ENCODE peak calls at places on chromosomes 11 and 22, in five cellular contexts. One of them, this sample, is unnamed.

GRCh38 chr22:27602390-27602789 is 199.2 kb downstream of the MN1 start:
- DNase-seq in NCI-H510A treated with DMSO at 0.1 percent for 48 hours: no peak
- DNase-seq in fibroblast of villous mesenchyme: no peak
- DNase-seq in naive thymus-derived CD8-positive, alpha-beta T cell: no peak
- DNase-seq in adrenal gland: no peak
- DNase-seq in this sample: no peak

GRCh38 chr11:33672273-33672672 is 28.4 kb downstream of the C11orf91 start:
- DNase-seq in NCI-H510A treated with DMSO at 0.1 percent for 48 hours: no peak
- DNase-seq in fibroblast of villous mesenchyme: no peak
- DNase-seq in adrenal gland: no peak
- DNase-seq in naive thymus-derived CD8-positive, alpha-beta T cell: no peak
- DNase-seq in this sample: no peak

GRCh38 chr11:90629251-90629806 is 406.5 kb upstream of the CHORDC1 start:
- DNase-seq in adrenal gland: no peak
- DNase-seq in fibroblast of villous mesenchyme: no peak
- DNase-seq in naive thymus-derived CD8-positive, alpha-beta T cell: no peak
- DNase-seq in NCI-H510A treated with DMSO at 0.1 percent for 48 hours: no peak
- DNase-seq in this sample: no peak

GRCh38 chr11:74397531-74398243 is 546 bp downstream of the PGM2L1 start:
- DNase-seq in adrenal gland: peak
- DNase-seq in fibroblast of villous mesenchyme: peak
- DNase-seq in NCI-H510A treated with DMSO at 0.1 percent for 48 hours: peak
- DNase-seq in naive thymus-derived CD8-positive, alpha-beta T cell: peak
- DNase-seq in this sample: no peak

GRCh38 chr11:6497069-6497839 is at the start of gene DNHD1:
- DNase-seq in fibroblast of villous mesenchyme: no peak
- DNase-seq in adrenal gland: no peak
- DNase-seq in NCI-H510A treated with DMSO at 0.1 percent for 48 hours: no peak
- DNase-seq in naive thymus-derived CD8-positive, alpha-beta T cell: no peak
- DNase-seq in this sample: no peak

GRCh38 chr11:72519220-72519881 is 85.0 kb upstream of the CLPB start:
- DNase-seq in NCI-H510A treated with DMSO at 0.1 percent for 48 hours: no peak
- DNase-seq in fibroblast of villous mesenchyme: peak
- DNase-seq in adrenal gland: no peak
- DNase-seq in naive thymus-derived CD8-positive, alpha-beta T cell: peak
- DNase-seq in this sample: peak

GRCh38 chr11:2825886-2826678 is 59.5 kb downstream of the CDKN1C start:
- DNase-seq in NCI-H510A treated with DMSO at 0.1 percent for 48 hours: no peak
- DNase-seq in fibroblast of villous mesenchyme: peak
- DNase-seq in naive thymus-derived CD8-positive, alpha-beta T cell: no peak
- DNase-seq in adrenal gland: peak
- DNase-seq in this sample: peak

GRCh38 chr22:37222440-37222971 is 10.2 kb upstream of the SSTR3 start:
- DNase-seq in adrenal gland: no peak
- DNase-seq in NCI-H510A treated with DMSO at 0.1 percent for 48 hours: no peak
- DNase-seq in fibroblast of villous mesenchyme: no peak
- DNase-seq in naive thymus-derived CD8-positive, alpha-beta T cell: peak
- DNase-seq in this sample: no peak

GRCh38 chr22:43587574-43587973 is 175.8 kb downstream of the MPPED1 start:
- DNase-seq in naive thymus-derived CD8-positive, alpha-beta T cell: no peak
- DNase-seq in adrenal gland: no peak
- DNase-seq in fibroblast of villous mesenchyme: no peak
- DNase-seq in NCI-H510A treated with DMSO at 0.1 percent for 48 hours: no peak
- DNase-seq in this sample: no peak

GRCh38 chr22:45318168-45318557 is 8.4 kb downstream of the FAM118A start:
- DNase-seq in NCI-H510A treated with DMSO at 0.1 percent for 48 hours: peak
- DNase-seq in fibroblast of villous mesenchyme: peak
- DNase-seq in naive thymus-derived CD8-positive, alpha-beta T cell: peak
- DNase-seq in adrenal gland: peak
- DNase-seq in this sample: peak

GRCh38 chr11:34636127-34636526 is 15.2 kb downstream of the EHF start:
- DNase-seq in naive thymus-derived CD8-positive, alpha-beta T cell: no peak
- DNase-seq in fibroblast of villous mesenchyme: no peak
- DNase-seq in NCI-H510A treated with DMSO at 0.1 percent for 48 hours: no peak
- DNase-seq in adrenal gland: no peak
- DNase-seq in this sample: no peak

GRCh38 chr11:72069787-72070251 is 10.5 kb downstream of the NUMA1 start:
- DNase-seq in adrenal gland: peak
- DNase-seq in fibroblast of villous mesenchyme: peak
- DNase-seq in naive thymus-derived CD8-positive, alpha-beta T cell: no peak
- DNase-seq in NCI-H510A treated with DMSO at 0.1 percent for 48 hours: no peak
- DNase-seq in this sample: peak

GRCh38 chr11:8917157-8917820 is 6.3 kb downstream of the AKIP1 start:
- DNase-seq in adrenal gland: no peak
- DNase-seq in NCI-H510A treated with DMSO at 0.1 percent for 48 hours: no peak
- DNase-seq in naive thymus-derived CD8-positive, alpha-beta T cell: no peak
- DNase-seq in fibroblast of villous mesenchyme: peak
- DNase-seq in this sample: peak

GRCh38 chr11:47433157-47433556 is 6.9 kb upstream of the PSMC3 start:
- DNase-seq in naive thymus-derived CD8-positive, alpha-beta T cell: no peak
- DNase-seq in adrenal gland: peak
- DNase-seq in fibroblast of villous mesenchyme: peak
- DNase-seq in NCI-H510A treated with DMSO at 0.1 percent for 48 hours: no peak
- DNase-seq in this sample: no peak

GRCh38 chr22:22691716-22692701 is 47.6 kb downstream of the GGTLC2 start:
- DNase-seq in adrenal gland: no peak
- DNase-seq in NCI-H510A treated with DMSO at 0.1 percent for 48 hours: no peak
- DNase-seq in fibroblast of villous mesenchyme: peak
- DNase-seq in naive thymus-derived CD8-positive, alpha-beta T cell: no peak
- DNase-seq in this sample: peak

GRCh38 chr22:50625568-50626313 is 2.2 kb downstream of the ARSA start:
- DNase-seq in fibroblast of villous mesenchyme: no peak
- DNase-seq in adrenal gland: peak
- DNase-seq in NCI-H510A treated with DMSO at 0.1 percent for 48 hours: no peak
- DNase-seq in naive thymus-derived CD8-positive, alpha-beta T cell: no peak
- DNase-seq in this sample: no peak

GRCh38 chr22:35835267-35835997 is 117.8 kb downstream of the APOL5 start:
- DNase-seq in naive thymus-derived CD8-positive, alpha-beta T cell: no peak
- DNase-seq in NCI-H510A treated with DMSO at 0.1 percent for 48 hours: no peak
- DNase-seq in adrenal gland: no peak
- DNase-seq in fibroblast of villous mesenchyme: peak
- DNase-seq in this sample: peak

GRCh38 chr22:48754611-48755331 is 1072.9 kb downstream of the BRD1 start:
- DNase-seq in naive thymus-derived CD8-positive, alpha-beta T cell: no peak
- DNase-seq in fibroblast of villous mesenchyme: no peak
- DNase-seq in NCI-H510A treated with DMSO at 0.1 percent for 48 hours: no peak
- DNase-seq in adrenal gland: peak
- DNase-seq in this sample: no peak

GRCh38 chr11:74460065-74460464 is 7.3 kb downstream of the KCNE3 start:
- DNase-seq in adrenal gland: no peak
- DNase-seq in fibroblast of villous mesenchyme: no peak
- DNase-seq in naive thymus-derived CD8-positive, alpha-beta T cell: no peak
- DNase-seq in NCI-H510A treated with DMSO at 0.1 percent for 48 hours: no peak
- DNase-seq in this sample: no peak

GRCh38 chr11:115524572-115524971 is 20.4 kb upstream of the CADM1 start:
- DNase-seq in NCI-H510A treated with DMSO at 0.1 percent for 48 hours: no peak
- DNase-seq in adrenal gland: no peak
- DNase-seq in fibroblast of villous mesenchyme: no peak
- DNase-seq in naive thymus-derived CD8-positive, alpha-beta T cell: no peak
- DNase-seq in this sample: no peak

GRCh38 chr11:44894217-44894617 is 56.5 kb downstream of the TP53I11 start:
- DNase-seq in fibroblast of villous mesenchyme: peak
- DNase-seq in naive thymus-derived CD8-positive, alpha-beta T cell: peak
- DNase-seq in NCI-H510A treated with DMSO at 0.1 percent for 48 hours: no peak
- DNase-seq in adrenal gland: peak
- DNase-seq in this sample: peak

GRCh38 chr11:134460044-134460371 is 48.0 kb upstream of the B3GAT1 start:
- DNase-seq in naive thymus-derived CD8-positive, alpha-beta T cell: no peak
- DNase-seq in NCI-H510A treated with DMSO at 0.1 percent for 48 hours: no peak
- DNase-seq in fibroblast of villous mesenchyme: no peak
- DNase-seq in adrenal gland: no peak
- DNase-seq in this sample: no peak

GRCh38 chr11:34012734-34013133 is 38.8 kb upstream of the CAPRIN1 start:
- DNase-seq in adrenal gland: no peak
- DNase-seq in NCI-H510A treated with DMSO at 0.1 percent for 48 hours: no peak
- DNase-seq in fibroblast of villous mesenchyme: no peak
- DNase-seq in naive thymus-derived CD8-positive, alpha-beta T cell: no peak
- DNase-seq in this sample: no peak

GRCh38 chr11:20337526-20338154 is 25.9 kb upstream of the HTATIP2 start:
- DNase-seq in fibroblast of villous mesenchyme: peak
- DNase-seq in NCI-H510A treated with DMSO at 0.1 percent for 48 hours: peak
- DNase-seq in adrenal gland: no peak
- DNase-seq in naive thymus-derived CD8-positive, alpha-beta T cell: no peak
- DNase-seq in this sample: peak

GRCh38 chr11:9550209-9550628 is 23.3 kb upstream of the WEE1 start:
- DNase-seq in adrenal gland: no peak
- DNase-seq in naive thymus-derived CD8-positive, alpha-beta T cell: no peak
- DNase-seq in fibroblast of villous mesenchyme: peak
- DNase-seq in NCI-H510A treated with DMSO at 0.1 percent for 48 hours: no peak
- DNase-seq in this sample: no peak

GRCh38 chr11:61495801-61496601 is 12.5 kb upstream of the LRRC10B start:
- DNase-seq in naive thymus-derived CD8-positive, alpha-beta T cell: no peak
- DNase-seq in adrenal gland: no peak
- DNase-seq in fibroblast of villous mesenchyme: no peak
- DNase-seq in NCI-H510A treated with DMSO at 0.1 percent for 48 hours: peak
- DNase-seq in this sample: no peak

GRCh38 chr11:116199182-116199581 is 573.6 kb downstream of the BUD13 start:
- DNase-seq in NCI-H510A treated with DMSO at 0.1 percent for 48 hours: peak
- DNase-seq in fibroblast of villous mesenchyme: no peak
- DNase-seq in naive thymus-derived CD8-positive, alpha-beta T cell: no peak
- DNase-seq in adrenal gland: no peak
- DNase-seq in this sample: no peak

GRCh38 chr22:33923033-33923432 is 2.8 kb upstream of the LARGE1 start:
- DNase-seq in adrenal gland: no peak
- DNase-seq in NCI-H510A treated with DMSO at 0.1 percent for 48 hours: no peak
- DNase-seq in fibroblast of villous mesenchyme: no peak
- DNase-seq in naive thymus-derived CD8-positive, alpha-beta T cell: no peak
- DNase-seq in this sample: no peak

GRCh38 chr11:101127348-101127698 is 2.3 kb downstream of the PGR start:
- DNase-seq in fibroblast of villous mesenchyme: peak
- DNase-seq in adrenal gland: peak
- DNase-seq in NCI-H510A treated with DMSO at 0.1 percent for 48 hours: no peak
- DNase-seq in naive thymus-derived CD8-positive, alpha-beta T cell: no peak
- DNase-seq in this sample: no peak

GRCh38 chr11:34637303-34637702 is 16.4 kb downstream of the EHF start:
- DNase-seq in fibroblast of villous mesenchyme: no peak
- DNase-seq in NCI-H510A treated with DMSO at 0.1 percent for 48 hours: no peak
- DNase-seq in adrenal gland: no peak
- DNase-seq in naive thymus-derived CD8-positive, alpha-beta T cell: no peak
- DNase-seq in this sample: no peak

GRCh38 chr11:69397732-69398131 is 83.7 kb upstream of the LINC01488 start:
- DNase-seq in NCI-H510A treated with DMSO at 0.1 percent for 48 hours: no peak
- DNase-seq in naive thymus-derived CD8-positive, alpha-beta T cell: no peak
- DNase-seq in adrenal gland: no peak
- DNase-seq in fibroblast of villous mesenchyme: no peak
- DNase-seq in this sample: no peak

GRCh38 chr11:10436224-10436623 is 18.8 kb upstream of the AMPD3 start:
- DNase-seq in fibroblast of villous mesenchyme: no peak
- DNase-seq in NCI-H510A treated with DMSO at 0.1 percent for 48 hours: no peak
- DNase-seq in naive thymus-derived CD8-positive, alpha-beta T cell: no peak
- DNase-seq in adrenal gland: no peak
- DNase-seq in this sample: no peak

GRCh38 chr11:3153291-3153861 is 11.7 kb downstream of the OSBPL5 start:
- DNase-seq in NCI-H510A treated with DMSO at 0.1 percent for 48 hours: no peak
- DNase-seq in fibroblast of villous mesenchyme: peak
- DNase-seq in adrenal gland: peak
- DNase-seq in naive thymus-derived CD8-positive, alpha-beta T cell: no peak
- DNase-seq in this sample: peak

GRCh38 chr11:37459430-37459829 is 861.4 kb upstream of the RAG2 start:
- DNase-seq in naive thymus-derived CD8-positive, alpha-beta T cell: no peak
- DNase-seq in adrenal gland: no peak
- DNase-seq in NCI-H510A treated with DMSO at 0.1 percent for 48 hours: no peak
- DNase-seq in fibroblast of villous mesenchyme: no peak
- DNase-seq in this sample: no peak

GRCh38 chr11:69234740-69235710 is 58.9 kb upstream of the MYEOV start:
- DNase-seq in naive thymus-derived CD8-positive, alpha-beta T cell: no peak
- DNase-seq in NCI-H510A treated with DMSO at 0.1 percent for 48 hours: no peak
- DNase-seq in fibroblast of villous mesenchyme: no peak
- DNase-seq in adrenal gland: no peak
- DNase-seq in this sample: no peak

GRCh38 chr11:34044664-34045485 is 6.7 kb upstream of the CAPRIN1 start:
- DNase-seq in adrenal gland: peak
- DNase-seq in fibroblast of villous mesenchyme: peak
- DNase-seq in naive thymus-derived CD8-positive, alpha-beta T cell: no peak
- DNase-seq in NCI-H510A treated with DMSO at 0.1 percent for 48 hours: no peak
- DNase-seq in this sample: peak

GRCh38 chr22:27493797-27494196 is 307.8 kb downstream of the MN1 start:
- DNase-seq in adrenal gland: no peak
- DNase-seq in fibroblast of villous mesenchyme: no peak
- DNase-seq in naive thymus-derived CD8-positive, alpha-beta T cell: no peak
- DNase-seq in NCI-H510A treated with DMSO at 0.1 percent for 48 hours: no peak
- DNase-seq in this sample: no peak

GRCh38 chr11:115390441-115390840 is 113.8 kb downstream of the CADM1 start:
- DNase-seq in adrenal gland: no peak
- DNase-seq in fibroblast of villous mesenchyme: no peak
- DNase-seq in NCI-H510A treated with DMSO at 0.1 percent for 48 hours: no peak
- DNase-seq in naive thymus-derived CD8-positive, alpha-beta T cell: no peak
- DNase-seq in this sample: no peak

This sample was measured in cardiac fibroblast.